ENCODE peak calls at places on chromosome 7, in five cellular contexts. M is body of pancreas, N is lower lobe of right lung, R is ovary, J is thoracic aorta. D is an unnamed sample. For H3K4me1, the result is how much of the 10 kb centered on the place peaks cover.

GRCh38 chr7:8178353-8178752 is 83.6 kb downstream of the ICA1 start:
- DNase-seq in R (no peak), J (no peak), M (no peak), N (no peak), D (no peak)

GRCh38 chr7:112770051-112770450 is 20.1 kb downstream of the TMEM168 start:
- DNase-seq in R (no peak), J (no peak), M (no peak), N (no peak), D (no peak)

GRCh38 chr7:1234794-1235500 is 2.3 kb downstream of the UNCX start:
- DNase-seq in M (no peak), N (no peak), R (no peak), J (no peak), D (no peak)

GRCh38 chr7:133478591-133479135 is 225.8 kb downstream of the EXOC4 start:
- DNase-seq in R (no peak), J (no peak), N (no peak), M (no peak), D (no peak)

GRCh38 chr7:156579566-156579965 is 61.0 kb upstream of the RNF32 start:
- DNase-seq in M (no peak), R (no peak), N (no peak), J (no peak), D (no peak)

GRCh38 chr7:99693427-99694200 is 13.8 kb upstream of the CYP3A5 start:
- DNase-seq in N (peak), R (no peak), J (no peak), M (peak), D (no peak)

GRCh38 chr7:100013328-100013676 is 2.1 kb upstream of the ZKSCAN1 start:
- DNase-seq in R (peak), N (no peak), M (no peak), J (no peak), D (no peak)

GRCh38 chr7:139855498-139856270 is 26.6 kb downstream of the TBXAS1 start:
- DNase-seq in M (no peak), J (no peak), R (no peak), N (peak), D (no peak)

DNA sequence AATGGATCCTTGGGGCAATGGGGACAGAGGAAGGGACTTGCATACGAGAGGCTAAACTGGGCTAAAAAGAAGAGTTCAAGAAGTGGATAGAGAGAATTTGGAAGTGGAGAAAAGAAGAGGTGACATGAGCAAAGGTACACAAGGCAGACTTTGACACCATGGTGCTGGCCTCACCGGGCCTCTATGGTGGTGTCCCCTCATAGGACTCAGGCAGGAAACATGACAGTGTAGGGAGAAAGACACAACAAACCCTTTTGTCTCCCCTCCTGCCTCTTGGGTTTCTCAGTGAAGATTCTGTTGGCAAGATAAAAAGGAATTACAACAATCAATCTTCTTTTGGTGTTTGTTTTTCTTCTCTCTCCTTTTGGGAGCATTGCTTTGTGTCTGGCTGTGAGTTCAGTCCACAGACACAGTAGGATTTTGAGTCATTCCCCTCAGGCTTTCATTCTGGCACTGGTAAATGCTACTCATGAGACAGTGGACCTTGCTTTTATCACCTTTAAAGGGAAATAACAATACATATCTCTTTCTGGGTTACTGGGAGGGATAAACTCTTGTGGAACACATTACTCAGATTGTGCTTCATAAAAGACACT is 827.7 kb downstream of the TNS3 start:
- DNase-seq in R (no peak), J (no peak), N (no peak), M (no peak), D (no peak)
- H3K27ac ChIP-seq in R (no peak), J (peak), N (no peak), M (no peak), D (no peak)

GRCh38 chr7:92697012-92697411 is 106.8 kb upstream of the FAM133B start:
- DNase-seq in J (no peak), M (no peak), N (no peak), R (no peak), D (no peak)

GRCh38 chr7:92697414-92697813 is 107.2 kb upstream of the FAM133B start:
- DNase-seq in J (no peak), N (no peak), M (no peak), R (no peak), D (no peak)

GRCh38 chr7:92698237-92698841 is 108.1 kb upstream of the FAM133B start:
- DNase-seq in N (no peak), M (peak), R (no peak), J (no peak), D (no peak)

GRCh38 chr7:92702535-92702934 is 112.3 kb upstream of the FAM133B start:
- DNase-seq in N (no peak), R (no peak), M (no peak), J (no peak), D (no peak)

DNA sequence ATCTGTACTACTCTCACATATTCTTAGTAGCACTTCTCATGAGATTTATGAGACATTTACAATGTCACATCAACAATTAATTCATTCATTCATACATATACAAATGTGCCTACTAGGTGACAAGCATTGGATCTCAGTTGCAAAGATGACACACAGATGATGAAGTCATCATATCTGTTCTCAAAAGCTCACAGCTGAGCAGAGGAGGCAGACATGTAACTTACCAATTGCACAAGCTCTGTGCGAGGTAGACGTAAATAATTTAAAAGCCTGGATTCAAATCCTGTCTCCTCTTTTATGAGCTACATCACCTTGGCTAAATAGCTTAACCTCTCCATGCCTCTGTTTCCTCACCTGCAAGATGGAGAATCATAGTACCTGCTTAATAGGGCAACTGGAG is 109.4 kb upstream of the FAM133B start:
- DNase-seq in R (no peak), N (no peak), M (no peak), J (no peak), D (no peak)
- H3K4me1 ChIP-seq in R (under half), N (under half), M (under half), J (under half), D (under half)

GRCh38 chr7:105355701-105356100 is 33.0 kb downstream of the SRPK2 start:
- DNase-seq in R (no peak), J (no peak), M (no peak), N (no peak), D (no peak)

GRCh38 chr7:105352922-105353668 is 35.6 kb downstream of the SRPK2 start:
- DNase-seq in J (no peak), M (no peak), R (no peak), N (no peak), D (no peak)

GRCh38 chr7:105352018-105352612 is 36.6 kb downstream of the SRPK2 start:
- DNase-seq in M (peak), R (peak), J (no peak), N (peak), D (peak)

GRCh38 chr7:105354383-105354782 is 34.3 kb downstream of the SRPK2 start:
- DNase-seq in N (no peak), J (no peak), R (no peak), M (no peak), D (no peak)

DNA sequence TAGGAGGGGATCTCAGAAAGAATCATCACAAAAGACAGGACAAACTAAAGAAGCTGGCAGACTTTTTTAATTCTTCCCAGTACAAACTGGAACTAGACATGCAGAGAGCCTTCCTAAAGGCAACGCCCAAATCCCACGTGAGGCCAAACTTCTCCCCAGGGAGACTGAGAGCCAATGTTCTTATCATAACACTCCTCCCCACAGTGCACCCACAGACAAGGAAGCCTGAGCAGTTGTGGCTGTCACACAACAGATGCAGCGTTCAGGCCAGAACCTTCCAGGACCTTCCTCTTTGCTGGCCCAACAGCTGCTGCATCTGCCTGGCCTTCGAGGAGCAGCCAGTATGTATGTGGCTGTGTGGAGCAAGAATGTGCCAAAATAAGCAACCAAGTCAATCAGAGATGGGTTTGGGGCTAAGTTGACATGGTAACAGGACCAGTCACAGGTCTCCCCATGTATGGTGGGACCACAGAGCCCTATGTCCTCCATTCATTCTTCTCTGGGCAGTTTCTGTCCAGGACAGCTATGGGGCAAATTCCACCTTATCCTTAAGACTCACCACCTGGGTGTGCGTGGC is 34.9 kb downstream of the SRPK2 start:
- DNase-seq in J (no peak), N (peak), M (peak), R (peak), D (no peak)
- H3K4me3 ChIP-seq in J (no peak), N (no peak), M (no peak), R (no peak), D (peak)

GRCh38 chr7:107937514-107937913 is 46.5 kb downstream of the DLD start:
- DNase-seq in J (no peak), M (no peak), N (no peak), R (no peak), D (no peak)
- H3K27ac ChIP-seq in J (peak), M (no peak), N (no peak), R (no peak), D (no peak)

GRCh38 chr7:27134392-27134791 is 3.8 kb upstream of the HOXA4 start:
- DNase-seq in R (no peak), N (no peak), J (no peak), M (no peak), D (no peak)
- H3K4me1 ChIP-seq in R (under half), N (under half), J (under half), M (under half), D (under half)

D was measured in CD8-positive, alpha-beta memory T cell.